ENCODE peak calls at places on chromosome 18, in nine cellular contexts. D is chondrocyte; R is NCI-H748 treated with DMSO at 0.1 percent for 48 hours; W is upper lobe of right lung; P is stimulated activated effector memory CD8-positive, alpha-beta T cell treated with anti-CD3 and anti-CD28 coated beads, Interleukin-12 subunit alpha, Interleukin-12 subunit beta, amount 100 ng/mL, for 72 hours; N is ascending aorta; G is stimulated activated naive B cell treated with anti-CD40 and anti-IgM and Interleukin-4, amounts not matched to agents 10 μg/mL and 1 μg/mL and 100 μg/mL, for 72 hours; O is caudate nucleus; X is left ventricle myocardium inferior. M is an unnamed sample.

GRCh38 chr18:49561377-49562193 is at the start of gene LIPG:
- DNase-seq in N (no peak), G (peak), X (no peak), D (no peak), W (peak), R (peak), O (no peak), P (peak), M (peak)

GRCh38 chr18:23225518-23225917 is 90.2 kb downstream of the CABLES1 start:
- DNase-seq in D (no peak), P (no peak), R (no peak), O (no peak), N (no peak), X (no peak), W (no peak), G (no peak), M (no peak)

GRCh38 chr18:44700652-44701051 is 20.0 kb downstream of the SETBP1 start:
- DNase-seq in N (no peak), X (no peak), R (no peak), P (peak), W (no peak), G (no peak), D (no peak), O (no peak), M (no peak)

GRCh38 chr18:8536922-8537321 is 72.3 kb upstream of the RAB12 start:
- DNase-seq in D (no peak), W (no peak), N (no peak), R (no peak), X (no peak), G (no peak), O (no peak), P (no peak), M (no peak)

GRCh38 chr18:59308201-59309014 is 10.0 kb downstream of the CPLX4 start:
- DNase-seq in D (no peak), R (peak), X (peak), O (peak), N (no peak), G (peak), P (peak), W (peak), M (peak)

GRCh38 chr18:37501136-37501535 is 64.5 kb downstream of the CELF4 start:
- DNase-seq in G (no peak), N (no peak), X (no peak), O (no peak), D (no peak), P (no peak), R (no peak), W (no peak), M (no peak)

GRCh38 chr18:10536270-10536669 is 10.4 kb downstream of the NAPG start:
- DNase-seq in W (no peak), R (no peak), X (no peak), O (no peak), G (no peak), P (no peak), D (no peak), N (no peak), M (no peak)

GRCh38 chr18:62586781-62587487 is 64.1 kb downstream of the ZCCHC2 start:
- DNase-seq in D (no peak), N (no peak), O (no peak), P (no peak), X (no peak), G (no peak), R (no peak), W (no peak), M (no peak)

GRCh38 chr18:73431620-73432019 is 563.8 kb upstream of the NETO1 start:
- DNase-seq in W (no peak), D (no peak), O (no peak), P (no peak), X (no peak), G (no peak), R (no peak), N (no peak), M (no peak)

GRCh38 chr18:79533146-79533545 is 137.4 kb downstream of the NFATC1 start:
- DNase-seq in W (peak), X (no peak), N (no peak), O (no peak), D (no peak), P (no peak), R (no peak), G (no peak), M (peak)

GRCh38 chr18:58254873-58255511 is 211.0 kb downstream of the NEDD4L start:
- DNase-seq in X (peak), N (no peak), W (no peak), P (no peak), G (no peak), D (no peak), O (no peak), R (no peak), M (no peak)

GRCh38 chr18:63505566-63506335 is 29.0 kb downstream of the SERPINB5 start:
- DNase-seq in N (no peak), P (peak), R (no peak), G (peak), D (no peak), X (no peak), W (no peak), O (no peak), M (no peak)

GRCh38 chr18:13241083-13241892 is 22.7 kb downstream of the LDLRAD4 start:
- DNase-seq in G (no peak), W (peak), X (no peak), N (no peak), R (no peak), P (no peak), D (no peak), O (no peak), M (peak)

GRCh38 chr18:24497052-24497754 is 36.8 kb downstream of the HRH4 start:
- DNase-seq in R (peak), W (no peak), P (no peak), G (no peak), O (no peak), D (no peak), X (no peak), N (no peak), M (no peak)

GRCh38 chr18:61329398-61329797 is 3.8 kb upstream of the CDH20 start:
- DNase-seq in W (no peak), N (no peak), R (no peak), P (no peak), G (no peak), O (no peak), D (no peak), X (no peak), M (no peak)

GRCh38 chr18:63210531-63210930 is 109.0 kb downstream of the BCL2 start:
- DNase-seq in W (no peak), N (no peak), P (no peak), X (no peak), O (no peak), G (no peak), R (no peak), D (no peak), M (no peak)

GRCh38 chr18:48161911-48162698 is 231.6 kb upstream of the SMAD2 start:
- DNase-seq in D (no peak), O (no peak), W (no peak), P (no peak), G (no peak), N (no peak), R (peak), X (no peak), M (no peak)

GRCh38 chr18:49907346-49907929 is 94.1 kb upstream of the ACAA2 start:
- DNase-seq in G (no peak), N (no peak), P (no peak), W (no peak), O (no peak), X (no peak), D (no peak), R (no peak), M (no peak)

GRCh38 chr18:44733754-44734465 is 53.2 kb downstream of the SETBP1 start:
- DNase-seq in X (no peak), N (no peak), W (no peak), R (no peak), O (no peak), G (no peak), D (no peak), P (no peak), M (no peak)